ENCODE peak calls at places on chromosomes 11 and 22, in seven cellular contexts. P is stomach, L is ovary, F is A549, T is tibial nerve, I is transverse colon, R is SK-N-SH. A is an unnamed sample.

GRCh38 chr11:3222003-3222855 is 3.6 kb upstream of the MRGPRG start:
- DNase-seq in P (peak), L (no peak), F (no peak), T (no peak), I (peak), R (peak), A (no peak)

GRCh38 chr11:46277623-46278386 is at the start of gene CREB3L1:
- DNase-seq in P (peak), L (peak), F (no peak), T (no peak), I (peak), R (peak), A (peak)

GRCh38 chr11:13040969-13041561 is 31.9 kb downstream of the RASSF10 start:
- DNase-seq in P (no peak), L (no peak), F (no peak), T (no peak), I (no peak), R (no peak), A (no peak)

GRCh38 chr11:70326365-70326803 is 55.9 kb downstream of the PPFIA1 start:
- DNase-seq in P (peak), L (peak), F (no peak), T (no peak), I (peak), R (no peak), A (no peak)

GRCh38 chr22:37904572-37905533 is 1.2 kb upstream of the MICALL1 start:
- DNase-seq in P (peak), L (peak), F (peak), T (no peak), I (peak), R (peak), A (peak)

GRCh38 chr11:63518548-63518947 is 12.7 kb downstream of the LGALS12 start:
- DNase-seq in P (no peak), L (no peak), F (no peak), T (no peak), I (no peak), R (no peak), A (no peak)

GRCh38 chr22:23862103-23862502 is 4.4 kb downstream of the SLC2A11 start:
- DNase-seq in P (no peak), L (peak), F (peak), T (no peak), I (no peak), R (peak), A (peak)

GRCh38 chr22:22928666-22929380 is 41.2 kb downstream of the IGLL5 start:
- DNase-seq in P (peak), L (no peak), F (no peak), T (no peak), I (peak), R (no peak), A (peak)

GRCh38 chr11:10909141-10909883 is 51.5 kb upstream of the ZBED5 start:
- DNase-seq in P (no peak), L (no peak), F (no peak), T (no peak), I (no peak), R (no peak), A (no peak)

GRCh38 chr11:59173964-59174663 is 2.2 kb downstream of the DTX4 start:
- DNase-seq in P (peak), L (peak), F (no peak), T (no peak), I (peak), R (no peak), A (peak)

GRCh38 chr22:45430871-45431270 is 17.4 kb downstream of the RIBC2 start:
- DNase-seq in P (no peak), L (no peak), F (no peak), T (no peak), I (no peak), R (peak), A (no peak)

GRCh38 chr11:100861221-100861620 is 174.1 kb downstream of the ARHGAP42 start:
- DNase-seq in P (peak), L (no peak), F (no peak), T (no peak), I (no peak), R (no peak), A (no peak)

GRCh38 chr11:110069158-110069737 is 23.9 kb upstream of the ZC3H12C start:
- DNase-seq in P (peak), L (no peak), F (no peak), T (no peak), I (peak), R (no peak), A (no peak)

GRCh38 chr11:19345848-19346681 is 105.3 kb upstream of the E2F8 start:
- DNase-seq in P (peak), L (no peak), F (peak), T (no peak), I (no peak), R (peak), A (peak)

GRCh38 chr22:17733484-17733883 is 40.8 kb downstream of the BID start:
- DNase-seq in P (no peak), L (no peak), F (no peak), T (no peak), I (no peak), R (no peak), A (no peak)

GRCh38 chr11:57804466-57804865 is 42.9 kb downstream of the CTNND1 start:
- DNase-seq in P (no peak), L (no peak), F (no peak), T (no peak), I (no peak), R (no peak), A (no peak)

GRCh38 chr11:57802411-57802810 is 40.8 kb downstream of the CTNND1 start:
- DNase-seq in P (no peak), L (no peak), F (no peak), T (no peak), I (no peak), R (no peak), A (no peak)

GRCh38 chr11:57798905-57799559 is 37.4 kb downstream of the CTNND1 start:
- DNase-seq in P (peak), L (peak), F (no peak), T (no peak), I (peak), R (no peak), A (peak)

GRCh38 chr11:57801185-57801490 is 39.5 kb downstream of the CTNND1 start:
- DNase-seq in P (no peak), L (no peak), F (no peak), T (no peak), I (no peak), R (no peak), A (no peak)

DNA sequence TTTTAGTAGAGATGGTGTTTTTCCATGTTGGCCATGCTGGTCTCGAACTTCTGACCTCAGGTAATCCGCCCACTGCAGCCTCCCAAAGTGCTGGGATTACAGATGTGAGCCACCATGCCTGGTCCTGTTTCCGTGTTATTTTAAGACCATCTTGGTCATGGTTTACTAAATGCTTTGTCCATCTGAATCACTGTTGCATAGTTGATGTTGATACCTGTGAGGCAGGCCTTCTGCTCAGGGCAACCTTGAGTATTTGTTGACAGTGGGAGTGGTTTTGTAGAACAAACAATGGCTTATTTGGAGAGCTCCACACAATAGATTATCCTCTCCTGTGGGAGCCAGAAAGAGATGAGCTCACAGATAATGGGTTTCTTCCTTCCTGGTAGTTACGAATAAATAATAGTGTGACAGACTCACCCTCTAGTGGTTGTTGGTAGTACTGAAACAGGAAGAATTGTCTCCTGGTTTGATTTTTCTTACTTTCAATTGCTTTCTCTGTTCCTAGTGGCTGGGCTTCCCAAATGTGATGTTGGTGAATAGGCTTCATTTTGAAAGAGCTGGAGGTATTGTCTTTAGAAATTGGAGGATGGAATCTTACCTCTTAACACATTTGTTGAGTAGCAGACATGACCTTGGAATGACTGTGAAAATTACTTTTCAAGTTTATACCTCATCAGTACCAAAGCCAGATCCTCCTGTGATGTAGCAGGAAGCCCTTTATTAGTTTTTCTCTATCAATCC is 39.0 kb downstream of the CTNND1 start:
- DNase-seq in P (no peak), L (no peak), F (peak), T (no peak), I (no peak), R (peak), A (no peak)
- TF ChIP-seq EP300 in P (no peak), L (no peak), F (no peak), T (no peak), I (no peak), R (no peak), A (no peak)

GRCh38 chr11:67242548-67242947 is 23.7 kb upstream of the GRK2 start:
- DNase-seq in P (no peak), L (no peak), F (no peak), T (no peak), I (no peak), R (no peak), A (no peak)

GRCh38 chr11:67238894-67239794 is 27.1 kb upstream of the GRK2 start:
- DNase-seq in P (no peak), L (no peak), F (no peak), T (no peak), I (no peak), R (no peak), A (no peak)

GRCh38 chr11:67240575-67241389 is 25.5 kb upstream of the GRK2 start:
- DNase-seq in P (peak), L (peak), F (peak), T (no peak), I (peak), R (peak), A (peak)

GRCh38 chr11:67237574-67237973 is 28.7 kb upstream of the GRK2 start:
- DNase-seq in P (no peak), L (no peak), F (no peak), T (no peak), I (no peak), R (no peak), A (no peak)

DNA sequence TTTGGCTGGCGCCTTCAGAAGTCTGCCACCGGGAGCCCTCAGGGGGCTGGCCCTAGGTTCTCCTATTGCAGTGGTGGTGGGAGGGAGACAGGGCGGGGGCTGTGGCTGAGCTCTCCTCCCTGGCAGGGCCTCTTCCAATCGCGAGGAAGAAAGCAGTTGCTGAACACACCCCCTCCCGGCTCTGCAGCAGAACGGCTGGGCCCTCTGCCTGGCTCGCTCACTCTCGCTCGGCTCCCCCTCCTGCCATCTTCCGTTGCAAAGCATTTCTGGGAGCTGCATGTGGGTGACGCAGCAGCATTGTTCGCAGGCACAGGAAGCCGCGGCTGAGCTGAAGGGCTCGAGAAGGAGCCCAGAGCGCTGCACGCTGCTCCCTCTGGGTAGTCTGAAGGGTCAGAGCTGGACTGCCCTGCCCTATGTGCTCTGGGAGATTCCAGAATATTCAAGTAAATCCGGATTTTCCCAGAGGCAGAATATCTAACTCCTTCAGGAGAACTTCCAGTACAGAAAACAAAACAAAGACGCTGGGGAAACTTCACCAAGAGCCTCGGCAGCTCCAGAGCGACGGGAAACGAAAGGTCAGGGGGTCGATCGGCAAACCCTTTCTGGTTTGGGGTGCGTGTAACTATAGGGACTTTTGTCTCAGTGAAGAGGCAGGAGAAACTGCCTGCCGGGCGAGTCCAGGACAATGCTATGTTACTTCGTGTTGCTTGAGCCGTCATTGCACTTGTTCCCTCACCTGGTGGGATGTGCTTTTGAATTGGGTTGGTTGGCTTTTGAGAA is 26.3 kb upstream of the GRK2 start:
- DNase-seq in P (peak), L (peak), F (peak), T (peak), I (peak), R (peak), A (peak)
- TF ChIP-seq EP300 in P (no peak), L (no peak), F (no peak), T (no peak), I (no peak), R (no peak), A (no peak)

GRCh38 chr11:118364956-118365615 is 5.7 kb downstream of the UBE4A start:
- DNase-seq in P (no peak), L (no peak), F (no peak), T (no peak), I (no peak), R (no peak), A (no peak)

GRCh38 chr11:118358071-118358470 is 1.3 kb upstream of the UBE4A start:
- DNase-seq in P (no peak), L (no peak), F (no peak), T (no peak), I (no peak), R (no peak), A (no peak)

DNA sequence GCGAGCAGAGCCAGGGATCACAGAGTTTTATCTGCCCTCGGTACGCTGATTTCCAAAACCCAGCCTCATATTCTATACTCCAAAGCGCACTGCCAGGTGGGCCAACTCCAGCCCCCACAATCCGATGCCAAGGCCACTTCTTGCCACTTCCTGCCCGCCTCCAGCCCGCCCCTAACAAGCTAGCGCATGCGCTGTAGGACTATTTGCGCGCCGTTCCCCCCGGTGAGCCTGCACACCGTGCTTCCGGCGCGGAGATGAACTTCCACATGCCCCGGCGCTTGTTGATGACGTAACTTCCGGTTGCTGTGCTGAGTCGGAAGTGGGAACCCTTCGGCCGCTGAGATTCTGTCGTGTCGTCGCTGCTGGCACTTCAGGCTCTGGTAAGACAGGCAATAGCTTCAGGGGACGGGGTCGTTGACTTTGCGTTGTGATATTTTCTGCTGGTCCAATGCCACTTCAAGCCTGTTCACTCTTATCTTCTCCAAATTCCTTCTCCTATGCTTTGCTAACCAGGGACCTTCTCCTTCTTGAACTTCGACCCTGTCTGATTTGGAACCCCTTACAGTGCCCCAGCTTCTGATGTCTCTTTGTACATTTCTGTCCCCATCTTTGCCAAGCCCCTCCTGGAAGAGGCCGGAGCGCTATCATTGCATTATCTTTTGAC is at the start of gene UBE4A:
- DNase-seq in P (peak), L (peak), F (peak), T (peak), I (peak), R (peak), A (peak)
- TF ChIP-seq EP300 in P (no peak), L (no peak), F (no peak), T (peak), I (no peak), R (no peak), A (no peak)

DNA sequence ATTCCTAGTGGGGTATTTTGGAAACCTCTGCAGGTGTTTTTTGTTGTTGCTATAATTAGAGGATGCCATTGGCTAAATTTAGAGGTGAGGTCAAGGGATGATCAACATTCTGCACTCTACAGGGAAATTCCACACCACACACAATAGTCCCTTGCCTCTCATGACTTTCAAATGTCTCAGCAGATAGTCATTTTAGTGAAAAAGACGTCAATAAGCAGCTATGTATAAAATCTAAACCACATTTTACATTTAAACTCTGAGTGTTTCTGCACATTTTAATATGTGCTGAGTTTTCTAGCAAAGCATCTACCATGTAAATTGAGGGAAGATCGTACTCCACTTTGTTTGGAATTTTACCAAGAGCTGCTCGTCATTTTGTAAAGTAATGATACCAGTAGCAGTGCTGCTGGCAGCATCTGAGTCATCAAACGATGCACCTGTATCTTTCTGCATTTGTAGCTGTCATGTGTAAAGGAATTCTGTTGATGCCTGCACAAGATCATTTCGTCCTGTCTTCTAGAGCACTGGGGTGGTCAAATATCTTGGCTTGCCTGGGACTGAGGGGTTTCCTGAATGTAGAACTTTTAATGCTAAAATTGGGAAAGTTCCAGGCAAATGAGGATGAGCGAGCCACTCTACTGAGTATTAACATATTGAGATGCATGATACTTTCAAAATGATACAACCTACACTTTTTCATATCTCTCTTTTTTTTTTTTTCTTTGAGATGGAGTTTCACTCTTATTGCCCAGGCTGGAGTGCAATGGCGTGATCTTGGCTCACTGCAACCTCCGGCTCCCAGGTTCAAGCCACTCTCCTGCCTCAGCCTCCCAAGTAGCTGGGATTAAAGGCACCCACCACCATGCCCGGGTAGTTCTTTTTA is 414.5 kb upstream of the SYN3 start:
- DNase-seq in P (no peak), L (no peak), F (no peak), T (no peak), I (no peak), R (no peak), A (no peak)
- TF ChIP-seq EP300 in P (no peak), L (no peak), F (no peak), T (no peak), I (no peak), R (no peak), A (no peak)

A was measured in upper lobe of left lung.